ENCODE peak calls at places on chromosomes 1 and 21, in five cellular contexts. One of them, this sample, is unnamed.

GRCh38 chr1:1539310-1540014 is 962 bp downstream of the TMEM240 start:
- DNase-seq in H1: no peak
- DNase-seq in trophoblast cell: no peak
- DNase-seq in mesenchymal stem cell: peak
- DNase-seq in IMR-90: peak
- DNase-seq in this sample: peak

GRCh38 chr21:36852293-36852692 is 114.2 kb downstream of the HLCS start:
- DNase-seq in IMR-90: no peak
- DNase-seq in H1: no peak
- DNase-seq in trophoblast cell: no peak
- DNase-seq in mesenchymal stem cell: no peak
- DNase-seq in this sample: no peak

GRCh38 chr1:65681101-65681500 is 111.6 kb upstream of the PDE4B start:
- DNase-seq in trophoblast cell: peak
- DNase-seq in mesenchymal stem cell: peak
- DNase-seq in IMR-90: peak
- DNase-seq in H1: no peak
- DNase-seq in this sample: no peak

GRCh38 chr1:156214024-156214748 is 1.4 kb downstream of the PMF1 start:
- DNase-seq in H1: no peak
- DNase-seq in IMR-90: peak
- DNase-seq in mesenchymal stem cell: peak
- DNase-seq in trophoblast cell: peak
- DNase-seq in this sample: no peak

GRCh38 chr1:245173446-245174178 is 18.8 kb downstream of the KIF26B start:
- DNase-seq in trophoblast cell: no peak
- DNase-seq in H1: no peak
- DNase-seq in mesenchymal stem cell: peak
- DNase-seq in IMR-90: no peak
- DNase-seq in this sample: no peak

GRCh38 chr1:226654046-226654445 is 85.0 kb downstream of the ITPKB start:
- DNase-seq in trophoblast cell: no peak
- DNase-seq in mesenchymal stem cell: peak
- DNase-seq in H1: no peak
- DNase-seq in IMR-90: peak
- DNase-seq in this sample: peak

GRCh38 chr1:84370831-84371394 is 27.4 kb upstream of the DNASE2B start:
- DNase-seq in H1: no peak
- DNase-seq in IMR-90: peak
- DNase-seq in trophoblast cell: peak
- DNase-seq in mesenchymal stem cell: peak
- DNase-seq in this sample: no peak

GRCh38 chr1:118928739-118929554 is 59.2 kb downstream of the TBX15 start:
- DNase-seq in trophoblast cell: no peak
- DNase-seq in H1: peak
- DNase-seq in mesenchymal stem cell: peak
- DNase-seq in IMR-90: peak
- DNase-seq in this sample: peak

GRCh38 chr1:216750031-216750627 is 26.9 kb upstream of the ESRRG start:
- DNase-seq in mesenchymal stem cell: peak
- DNase-seq in IMR-90: peak
- DNase-seq in H1: no peak
- DNase-seq in trophoblast cell: peak
- DNase-seq in this sample: peak

GRCh38 chr1:192633533-192634258 is 2.3 kb upstream of the RGS13 start:
- DNase-seq in mesenchymal stem cell: no peak
- DNase-seq in trophoblast cell: no peak
- DNase-seq in IMR-90: peak
- DNase-seq in H1: no peak
- DNase-seq in this sample: no peak

GRCh38 chr1:210340751-210341328 is 12.1 kb downstream of the HHAT start:
- DNase-seq in IMR-90: no peak
- DNase-seq in trophoblast cell: no peak
- DNase-seq in H1: no peak
- DNase-seq in mesenchymal stem cell: no peak
- DNase-seq in this sample: no peak

GRCh38 chr1:65422241-65423203 is 2.1 kb downstream of the LEPR start:
- DNase-seq in mesenchymal stem cell: peak
- DNase-seq in IMR-90: peak
- DNase-seq in trophoblast cell: peak
- DNase-seq in H1: no peak
- DNase-seq in this sample: no peak

GRCh38 chr1:244231193-244231571 is 180.1 kb downstream of the ZBTB18 start:
- DNase-seq in trophoblast cell: peak
- DNase-seq in mesenchymal stem cell: no peak
- DNase-seq in IMR-90: no peak
- DNase-seq in H1: peak
- DNase-seq in this sample: no peak

GRCh38 chr1:64886877-64887276 is 79.5 kb downstream of the JAK1 start:
- DNase-seq in H1: no peak
- DNase-seq in IMR-90: no peak
- DNase-seq in trophoblast cell: no peak
- DNase-seq in mesenchymal stem cell: no peak
- DNase-seq in this sample: peak

GRCh38 chr1:212692774-212693644 is 6.6 kb downstream of the BATF3 start:
- DNase-seq in H1: no peak
- DNase-seq in IMR-90: peak
- DNase-seq in trophoblast cell: no peak
- DNase-seq in mesenchymal stem cell: no peak
- DNase-seq in this sample: no peak

GRCh38 chr1:53690411-53690810 is 48.6 kb downstream of the GLIS1 start:
- DNase-seq in trophoblast cell: no peak
- DNase-seq in H1: no peak
- DNase-seq in mesenchymal stem cell: no peak
- DNase-seq in IMR-90: no peak
- DNase-seq in this sample: no peak

GRCh38 chr1:26959722-26960624 is at the start of gene KDF1:
- DNase-seq in trophoblast cell: peak
- DNase-seq in IMR-90: no peak
- DNase-seq in H1: peak
- DNase-seq in mesenchymal stem cell: no peak
- DNase-seq in this sample: no peak

GRCh38 chr1:80375662-80376061 is 1369.1 kb upstream of the ADGRL4 start:
- DNase-seq in IMR-90: peak
- DNase-seq in mesenchymal stem cell: peak
- DNase-seq in H1: no peak
- DNase-seq in trophoblast cell: peak
- DNase-seq in this sample: no peak

GRCh38 chr1:236561976-236562375 is 38.2 kb downstream of the LGALS8 start:
- DNase-seq in trophoblast cell: no peak
- DNase-seq in H1: no peak
- DNase-seq in IMR-90: no peak
- DNase-seq in mesenchymal stem cell: no peak
- DNase-seq in this sample: no peak

GRCh38 chr1:175887981-175888428 is 144.6 kb upstream of the TNR start:
- DNase-seq in H1: peak
- DNase-seq in trophoblast cell: peak
- DNase-seq in mesenchymal stem cell: peak
- DNase-seq in IMR-90: peak
- DNase-seq in this sample: peak

GRCh38 chr1:9097947-9098705 is 28.7 kb upstream of the SLC2A5 start:
- DNase-seq in trophoblast cell: no peak
- DNase-seq in IMR-90: no peak
- DNase-seq in H1: no peak
- DNase-seq in mesenchymal stem cell: no peak
- DNase-seq in this sample: no peak

GRCh38 chr1:3604468-3604974 is 6.8 kb downstream of the MEGF6 start:
- DNase-seq in mesenchymal stem cell: no peak
- DNase-seq in H1: no peak
- DNase-seq in trophoblast cell: no peak
- DNase-seq in IMR-90: no peak
- DNase-seq in this sample: no peak

GRCh38 chr21:27476696-27477095 is 509.8 kb upstream of the ADAMTS5 start:
- DNase-seq in H1: no peak
- DNase-seq in mesenchymal stem cell: peak
- DNase-seq in IMR-90: peak
- DNase-seq in trophoblast cell: no peak
- DNase-seq in this sample: no peak

GRCh38 chr1:2553871-2554620 is 2.1 kb upstream of the TNFRSF14 start:
- DNase-seq in H1: no peak
- DNase-seq in mesenchymal stem cell: no peak
- DNase-seq in IMR-90: no peak
- DNase-seq in trophoblast cell: no peak
- DNase-seq in this sample: no peak

GRCh38 chr1:22903113-22903512 is 69.6 kb downstream of the LACTBL1 start:
- DNase-seq in mesenchymal stem cell: no peak
- DNase-seq in IMR-90: peak
- DNase-seq in H1: no peak
- DNase-seq in trophoblast cell: no peak
- DNase-seq in this sample: no peak

GRCh38 chr1:28756846-28757245 is 20.1 kb downstream of the YTHDF2 start:
- DNase-seq in trophoblast cell: no peak
- DNase-seq in H1: no peak
- DNase-seq in mesenchymal stem cell: no peak
- DNase-seq in IMR-90: no peak
- DNase-seq in this sample: no peak

GRCh38 chr1:220692436-220693228 is 2.5 kb downstream of the C1orf115 start:
- DNase-seq in mesenchymal stem cell: peak
- DNase-seq in H1: no peak
- DNase-seq in trophoblast cell: peak
- DNase-seq in IMR-90: no peak
- DNase-seq in this sample: no peak

GRCh38 chr1:6489799-6490180 is 1.7 kb downstream of the PLEKHG5 start:
- DNase-seq in mesenchymal stem cell: peak
- DNase-seq in H1: peak
- DNase-seq in trophoblast cell: peak
- DNase-seq in IMR-90: peak
- DNase-seq in this sample: peak

GRCh38 chr1:117595993-117596720 is 9.7 kb upstream of the TENT5C start:
- DNase-seq in mesenchymal stem cell: no peak
- DNase-seq in IMR-90: no peak
- DNase-seq in H1: no peak
- DNase-seq in trophoblast cell: no peak
- DNase-seq in this sample: no peak

GRCh38 chr1:233081686-233082085 is 131.3 kb downstream of the NTPCR start:
- DNase-seq in H1: no peak
- DNase-seq in IMR-90: peak
- DNase-seq in mesenchymal stem cell: peak
- DNase-seq in trophoblast cell: peak
- DNase-seq in this sample: no peak

GRCh38 chr1:226798427-226799411 is 59.6 kb upstream of the ITPKB start:
- DNase-seq in IMR-90: no peak
- DNase-seq in H1: no peak
- DNase-seq in mesenchymal stem cell: no peak
- DNase-seq in trophoblast cell: no peak
- DNase-seq in this sample: no peak

GRCh38 chr1:89953072-89953626 is 41.8 kb upstream of the ZNF326 start:
- DNase-seq in mesenchymal stem cell: peak
- DNase-seq in trophoblast cell: peak
- DNase-seq in IMR-90: peak
- DNase-seq in H1: peak
- DNase-seq in this sample: no peak

DNA sequence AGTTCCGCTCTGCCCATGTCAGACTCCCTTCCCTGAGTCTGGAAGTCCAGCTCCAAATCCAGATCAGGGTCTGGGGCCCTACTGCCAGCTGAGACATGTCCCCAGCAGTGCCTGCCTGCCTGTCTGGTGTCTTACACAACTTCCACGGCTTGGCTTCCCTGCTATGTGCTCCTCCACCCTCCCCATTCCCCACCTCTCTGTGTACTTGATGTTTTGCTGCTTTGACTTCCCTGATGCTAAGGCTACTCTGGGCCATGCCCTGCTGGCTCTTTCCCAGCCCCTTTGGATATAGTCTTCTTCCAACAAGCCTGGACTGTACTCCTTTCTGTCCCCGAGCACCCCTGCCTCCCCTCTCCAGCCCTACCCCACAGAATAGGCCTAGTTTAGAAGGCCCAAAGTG is 7.3 kb downstream of the GJA5 start:
- DNase-seq in mesenchymal stem cell: no peak
- DNase-seq in trophoblast cell: peak
- DNase-seq in IMR-90: no peak
- DNase-seq in H1: peak
- DNase-seq in this sample: no peak
- H2BK120ac ChIP-seq in mesenchymal stem cell: no peak
- H2BK120ac ChIP-seq in trophoblast cell: no peak
- H2BK120ac ChIP-seq in IMR-90: no peak
- H2BK120ac ChIP-seq in H1: no peak
- H2BK120ac ChIP-seq in this sample: no peak

DNA sequence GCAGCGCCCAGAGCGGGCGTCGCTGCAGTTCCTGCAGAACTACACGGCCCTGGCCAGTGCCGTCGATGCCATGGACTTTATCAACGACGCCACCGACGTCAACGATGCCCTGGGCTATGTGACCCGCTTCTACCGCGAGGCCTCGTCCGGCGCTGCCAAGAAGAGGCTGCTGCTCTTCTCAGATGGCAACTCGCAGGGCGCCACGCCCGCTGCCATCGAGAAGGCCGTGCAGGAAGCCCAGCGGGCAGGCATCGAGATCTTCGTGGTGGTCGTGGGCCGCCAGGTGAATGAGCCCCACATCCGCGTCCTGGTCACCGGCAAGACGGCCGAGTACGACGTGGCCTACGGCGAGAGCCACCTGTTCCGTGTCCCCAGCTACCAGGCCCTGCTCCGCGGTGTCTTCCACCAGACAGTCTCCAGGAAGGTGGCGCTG is 22.0 kb downstream of the COL6A1 start:
- DNase-seq in trophoblast cell: no peak
- DNase-seq in H1: peak
- DNase-seq in mesenchymal stem cell: no peak
- DNase-seq in IMR-90: no peak
- DNase-seq in this sample: no peak
- H3K4me3 ChIP-seq in trophoblast cell: no peak
- H3K4me3 ChIP-seq in H1: no peak
- H3K4me3 ChIP-seq in mesenchymal stem cell: no peak
- H3K4me3 ChIP-seq in IMR-90: no peak
- H3K4me3 ChIP-seq in this sample: no peak

DNA sequence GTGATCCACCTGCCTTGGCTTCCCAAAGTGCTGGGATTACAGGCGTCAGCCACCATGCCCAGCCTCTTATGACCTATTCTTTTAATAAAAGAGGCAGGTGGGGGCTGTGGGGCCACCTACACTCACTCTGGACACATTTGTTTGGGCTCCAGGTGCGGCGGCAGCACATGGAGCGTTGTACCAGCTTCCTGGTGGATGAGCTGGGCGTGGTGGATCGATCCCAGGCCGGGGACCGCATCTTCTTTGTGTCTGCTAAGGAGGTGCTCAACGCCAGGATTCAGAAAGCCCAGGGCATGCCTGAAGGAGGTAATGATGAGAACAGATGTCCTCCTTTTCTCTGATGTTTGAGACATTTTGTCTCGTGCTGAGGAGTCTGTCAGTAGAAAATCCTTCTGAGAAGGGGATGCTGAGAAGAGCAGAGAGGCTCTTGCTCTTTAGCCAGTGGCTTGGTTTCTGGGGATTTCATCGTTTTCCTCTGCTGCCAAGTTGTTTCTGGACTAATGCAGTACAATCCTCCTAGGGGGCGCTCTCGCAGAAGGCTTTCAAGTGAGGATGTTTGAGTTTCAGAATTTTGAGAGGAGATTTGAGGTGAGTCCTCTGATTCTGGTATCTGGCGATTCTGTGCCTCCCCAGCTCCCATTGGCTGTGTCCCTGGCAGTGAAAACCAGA is 17.9 kb upstream of the MIIP start:
- DNase-seq in IMR-90: peak
- DNase-seq in H1: peak
- DNase-seq in trophoblast cell: no peak
- DNase-seq in mesenchymal stem cell: peak
- DNase-seq in this sample: peak
- H2AFZ ChIP-seq in IMR-90: no peak
- H2AFZ ChIP-seq in H1: no peak
- H2AFZ ChIP-seq in trophoblast cell: no peak
- H2AFZ ChIP-seq in mesenchymal stem cell: no peak
- H2AFZ ChIP-seq in this sample: no peak

GRCh38 chr1:169062152-169062551 is 44.3 kb upstream of the ATP1B1 start:
- DNase-seq in mesenchymal stem cell: no peak
- DNase-seq in H1: no peak
- DNase-seq in trophoblast cell: no peak
- DNase-seq in IMR-90: no peak
- DNase-seq in this sample: no peak
- H2BK120ac ChIP-seq in mesenchymal stem cell: no peak
- H2BK120ac ChIP-seq in H1: no peak
- H2BK120ac ChIP-seq in trophoblast cell: no peak
- H2BK120ac ChIP-seq in IMR-90: no peak
- H2BK120ac ChIP-seq in this sample: no peak